ENCODE peak calls at places on chromosomes 16 and 17, in five cellular contexts. W is K562, M is SK-N-SH, X is GM12878, B is HepG2. V is an unnamed sample.

GRCh38 chr17:51298508-51299371 is 38.4 kb downstream of the UTP18 start:
- DNase-seq in M (peak), W (peak), X (no peak), B (peak), V (peak)

GRCh38 chr16:89092013-89092412 is 1.6 kb upstream of the ACSF3 start:
- DNase-seq in X (no peak), W (no peak), M (no peak), B (no peak), V (no peak)

GRCh38 chr17:79085154-79085920 is 10.7 kb downstream of the ENGASE start:
- DNase-seq in W (no peak), M (no peak), X (no peak), B (no peak), V (no peak)

GRCh38 chr17:1639549-1639948 is 6.0 kb downstream of the SCARF1 start:
- DNase-seq in B (no peak), M (peak), W (no peak), X (no peak), V (peak)

GRCh38 chr17:3012926-3013581 is 50.4 kb downstream of the OR1D5 start:
- DNase-seq in X (peak), M (peak), B (peak), W (peak), V (peak)

GRCh38 chr16:83015871-83016270 is 389.1 kb downstream of the CDH13 start:
- DNase-seq in X (no peak), B (no peak), W (no peak), M (no peak), V (no peak)

GRCh38 chr16:79592150-79592549 is 8.4 kb downstream of the MAF start:
- DNase-seq in W (no peak), X (no peak), M (no peak), B (no peak), V (no peak)

GRCh38 chr16:81265658-81266451 is 27.4 kb downstream of the BCO1 start:
- DNase-seq in M (no peak), B (no peak), X (no peak), W (no peak), V (no peak)

GRCh38 chr16:88454315-88455057 is 1.4 kb downstream of the ZFPM1 start:
- DNase-seq in W (no peak), X (no peak), M (peak), B (no peak), V (peak)

GRCh38 chr17:82858376-82859126 is 18.7 kb upstream of the ZNF750 start:
- DNase-seq in W (no peak), M (no peak), X (no peak), B (no peak), V (peak)

GRCh38 chr17:82851381-82851780 is 11.6 kb upstream of the ZNF750 start:
- DNase-seq in M (no peak), B (no peak), W (no peak), X (no peak), V (no peak)

GRCh38 chr17:82849076-82849945 is 9.5 kb upstream of the ZNF750 start:
- DNase-seq in X (no peak), W (no peak), B (no peak), M (no peak), V (no peak)

GRCh38 chr17:82859431-82860403 is 19.9 kb upstream of the ZNF750 start:
- DNase-seq in M (no peak), W (peak), B (peak), X (peak), V (peak)

DNA sequence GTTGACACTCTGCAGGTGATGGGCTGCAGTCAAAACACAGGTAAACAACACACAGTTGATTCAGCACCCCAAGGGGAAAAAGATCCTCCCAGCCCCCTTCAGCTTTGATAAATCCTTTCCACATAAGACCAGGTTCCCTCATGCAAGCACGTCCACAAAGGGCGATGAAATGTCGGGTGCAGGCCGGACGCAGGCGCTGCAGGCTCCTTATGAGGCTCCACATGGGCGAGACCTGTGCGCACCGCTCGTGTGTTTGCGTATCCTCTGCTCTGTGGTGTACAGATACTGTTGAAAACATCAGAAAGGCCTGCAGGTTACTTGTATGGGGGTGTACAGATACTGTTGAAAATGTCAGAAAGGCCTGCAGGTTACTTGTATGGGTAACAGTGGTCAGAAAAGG is 14.4 kb upstream of the ZNF750 start:
- DNase-seq in X (no peak), W (no peak), B (no peak), M (no peak), V (no peak)
- TF ChIP-seq JUND in X (no peak), W (no peak), B (no peak), M (no peak), V (no peak)

GRCh38 chr17:81365601-81366585 is 29.4 kb upstream of the BAHCC1 start:
- DNase-seq in W (no peak), B (peak), X (peak), M (peak), V (peak)

GRCh38 chr17:81366648-81367047 is 28.6 kb upstream of the BAHCC1 start:
- DNase-seq in B (no peak), M (no peak), W (no peak), X (no peak), V (no peak)

GRCh38 chr17:81364278-81365147 is 30.7 kb upstream of the BAHCC1 start:
- DNase-seq in W (no peak), B (no peak), X (no peak), M (no peak), V (no peak)

GRCh38 chr17:81367171-81367570 is 28.1 kb upstream of the BAHCC1 start:
- DNase-seq in W (peak), M (no peak), B (no peak), X (no peak), V (no peak)

GRCh38 chr17:81365148-81365600 is 30.1 kb upstream of the BAHCC1 start:
- DNase-seq in W (peak), B (no peak), X (no peak), M (no peak), V (peak)
- TF ChIP-seq JUND in W (peak), B (no peak), X (no peak), M (no peak), V (no peak)

GRCh38 chr17:42544874-42545283 is 7.8 kb upstream of the HSD17B1 start:
- DNase-seq in W (no peak), X (no peak), B (peak), M (no peak), V (peak)

GRCh38 chr17:42547001-42547461 is 5.7 kb upstream of the HSD17B1 start:
- DNase-seq in X (no peak), M (no peak), W (no peak), B (no peak), V (peak)

GRCh38 chr17:42547698-42548069 is 5.0 kb upstream of the HSD17B1 start:
- DNase-seq in W (no peak), B (no peak), M (no peak), X (no peak), V (peak)

GRCh38 chr17:42548993-42549755 is 3.5 kb upstream of the HSD17B1 start:
- DNase-seq in M (no peak), W (no peak), B (no peak), X (no peak), V (no peak)

GRCh38 chr17:42548070-42548837 is 4.5 kb upstream of the HSD17B1 start:
- DNase-seq in M (peak), B (no peak), W (no peak), X (no peak), V (no peak)
- TF ChIP-seq JUND in M (no peak), B (no peak), W (no peak), X (no peak), V (no peak)

GRCh38 chr16:69871708-69872107 is 79.4 kb upstream of the CLEC18A start:
- DNase-seq in X (no peak), M (no peak), W (no peak), B (no peak), V (no peak)
- TF ChIP-seq JUND in X (no peak), M (no peak), W (no peak), B (no peak), V (no peak)

GRCh38 chr16:37511-37910 is 15.9 kb downstream of the POLR3K start:
- DNase-seq in B (no peak), X (no peak), W (no peak), M (no peak), V (no peak)

GRCh38 chr16:35011-35775 is 18.2 kb downstream of the POLR3K start:
- DNase-seq in X (no peak), M (no peak), W (no peak), B (no peak), V (no peak)

GRCh38 chr16:33877-34707 is 19.3 kb downstream of the POLR3K start:
- DNase-seq in X (no peak), B (no peak), M (no peak), W (no peak), V (no peak)

GRCh38 chr16:36336-36984 is 16.9 kb downstream of the POLR3K start:
- DNase-seq in W (no peak), X (no peak), M (no peak), B (no peak), V (no peak)

DNA sequence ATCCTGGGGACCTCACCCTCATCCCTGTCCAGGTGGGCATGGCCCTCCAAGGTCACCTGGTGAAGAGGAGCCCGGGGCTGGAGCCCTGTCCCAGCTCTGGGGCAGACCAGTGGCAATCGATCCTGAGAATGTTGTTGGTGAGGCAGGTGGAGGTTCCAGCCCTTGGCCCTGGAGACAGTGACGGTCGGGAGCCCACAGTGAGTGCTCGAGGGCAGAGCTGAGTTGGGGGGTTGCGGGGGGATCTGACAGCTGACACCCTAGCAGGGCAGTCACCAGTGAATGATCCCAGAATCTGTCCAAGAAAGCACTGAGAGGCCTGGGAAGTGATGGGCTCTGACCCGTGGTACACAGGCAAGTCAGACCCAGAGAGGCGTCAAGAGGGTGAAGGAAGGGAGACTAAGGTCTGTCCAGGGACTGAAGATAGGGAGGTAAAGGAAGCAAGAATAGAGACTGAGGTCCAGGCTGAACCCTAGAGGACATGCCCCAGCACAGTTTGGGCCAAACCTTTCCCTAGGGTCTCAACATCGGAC is 17.6 kb downstream of the POLR3K start:
- DNase-seq in B (no peak), M (no peak), W (no peak), X (no peak), V (no peak)
- TF ChIP-seq JUND in B (no peak), M (no peak), W (no peak), X (no peak), V (no peak)

GRCh38 chr17:77585142-77585860 is 373.2 kb upstream of the TNRC6C start:
- DNase-seq in X (no peak), W (no peak), M (no peak), B (no peak), V (no peak)
- TF ChIP-seq JUND in X (no peak), W (no peak), M (peak), B (no peak), V (no peak)